ENCODE peak calls at places on chromosomes 4 and X, in nine cellular contexts. One of them, this sample, is unnamed.

GRCh38 chrX:7133036-7133412 is 14.5 kb upstream of the STS start:
- DNase-seq in IMR-90: peak; percentile 35
- DNase-seq in body of pancreas: no peak
- DNase-seq in stomach: no peak
- DNase-seq in spleen: no peak
- DNase-seq in HepG2: no peak
- DNase-seq in heart left ventricle: peak; percentile 46
- DNase-seq in uterus: peak; percentile 24
- DNase-seq in upper lobe of left lung: peak; percentile 45
- DNase-seq in this sample: no peak

GRCh38 chr4:1495416-1496115 is 89.3 kb upstream of the NKX1-1 start:
- DNase-seq in IMR-90: no peak
- DNase-seq in body of pancreas: no peak
- DNase-seq in stomach: no peak
- DNase-seq in spleen: peak; percentile 70
- DNase-seq in HepG2: no peak
- DNase-seq in heart left ventricle: peak; percentile 14
- DNase-seq in uterus: no peak
- DNase-seq in upper lobe of left lung: no peak
- DNase-seq in this sample: peak; percentile 48

GRCh38 chr4:5469151-5469775 is 239.1 kb downstream of the EVC2 start:
- DNase-seq in IMR-90: no peak
- DNase-seq in body of pancreas: no peak
- DNase-seq in stomach: no peak
- DNase-seq in spleen: peak; percentile 60
- DNase-seq in HepG2: peak; percentile 6
- DNase-seq in heart left ventricle: no peak
- DNase-seq in uterus: no peak
- DNase-seq in upper lobe of left lung: no peak
- DNase-seq in this sample: peak; percentile 62

GRCh38 chr4:171203425-171203824 is 609.8 kb upstream of the GALNTL6 start:
- DNase-seq in IMR-90: no peak
- DNase-seq in body of pancreas: no peak
- DNase-seq in stomach: no peak
- DNase-seq in spleen: no peak
- DNase-seq in HepG2: no peak
- DNase-seq in heart left ventricle: no peak
- DNase-seq in uterus: no peak
- DNase-seq in upper lobe of left lung: no peak
- DNase-seq in this sample: no peak

GRCh38 chr4:26267087-26267486 is 53.7 kb upstream of the RBPJ start:
- DNase-seq in IMR-90: peak; percentile 53
- DNase-seq in body of pancreas: peak; percentile 63
- DNase-seq in stomach: peak; percentile 31
- DNase-seq in spleen: no peak
- DNase-seq in HepG2: no peak
- DNase-seq in heart left ventricle: peak; percentile 61
- DNase-seq in uterus: peak; percentile 80
- DNase-seq in upper lobe of left lung: no peak
- DNase-seq in this sample: no peak

GRCh38 chrX:104670051-104670450 is 104.1 kb downstream of the IL1RAPL2 start:
- DNase-seq in IMR-90: no peak
- DNase-seq in body of pancreas: peak; percentile 63
- DNase-seq in stomach: peak; percentile 35
- DNase-seq in spleen: no peak
- DNase-seq in HepG2: no peak
- DNase-seq in heart left ventricle: no peak
- DNase-seq in uterus: no peak
- DNase-seq in upper lobe of left lung: no peak
- DNase-seq in this sample: peak; percentile 52

GRCh38 chrX:8194216-8194615 is 23.1 kb upstream of the VCX2 start:
- DNase-seq in IMR-90: no peak
- DNase-seq in body of pancreas: no peak
- DNase-seq in stomach: no peak
- DNase-seq in spleen: no peak
- DNase-seq in HepG2: no peak
- DNase-seq in heart left ventricle: no peak
- DNase-seq in uterus: no peak
- DNase-seq in upper lobe of left lung: no peak
- DNase-seq in this sample: no peak

GRCh38 chrX:131745942-131746489 is 202.1 kb downstream of the OR13H1 start:
- DNase-seq in IMR-90: no peak
- DNase-seq in body of pancreas: no peak
- DNase-seq in stomach: no peak
- DNase-seq in spleen: no peak
- DNase-seq in HepG2: no peak
- DNase-seq in heart left ventricle: no peak
- DNase-seq in uterus: no peak
- DNase-seq in upper lobe of left lung: no peak
- DNase-seq in this sample: no peak

GRCh38 chr4:183658362-183659028 is 490 bp downstream of the RWDD4 start:
- DNase-seq in IMR-90: peak; percentile 10
- DNase-seq in body of pancreas: peak; percentile 38
- DNase-seq in stomach: no peak
- DNase-seq in spleen: peak; percentile 90
- DNase-seq in HepG2: peak; percentile 37
- DNase-seq in heart left ventricle: peak; percentile 45
- DNase-seq in uterus: peak; percentile 34
- DNase-seq in upper lobe of left lung: peak; percentile 33
- DNase-seq in this sample: peak; percentile 48

GRCh38 chr4:183657564-183657963 is 1.4 kb downstream of the RWDD4 start:
- DNase-seq in IMR-90: no peak
- DNase-seq in body of pancreas: no peak
- DNase-seq in stomach: no peak
- DNase-seq in spleen: no peak
- DNase-seq in HepG2: no peak
- DNase-seq in heart left ventricle: no peak
- DNase-seq in uterus: no peak
- DNase-seq in upper lobe of left lung: no peak
- DNase-seq in this sample: no peak

GRCh38 chr4:183659919-183660318 is 826 bp downstream of the TRAPPC11 start:
- DNase-seq in IMR-90: peak; percentile 7
- DNase-seq in body of pancreas: no peak
- DNase-seq in stomach: no peak
- DNase-seq in spleen: no peak
- DNase-seq in HepG2: no peak
- DNase-seq in heart left ventricle: no peak
- DNase-seq in uterus: no peak
- DNase-seq in upper lobe of left lung: no peak
- DNase-seq in this sample: no peak

DNA sequence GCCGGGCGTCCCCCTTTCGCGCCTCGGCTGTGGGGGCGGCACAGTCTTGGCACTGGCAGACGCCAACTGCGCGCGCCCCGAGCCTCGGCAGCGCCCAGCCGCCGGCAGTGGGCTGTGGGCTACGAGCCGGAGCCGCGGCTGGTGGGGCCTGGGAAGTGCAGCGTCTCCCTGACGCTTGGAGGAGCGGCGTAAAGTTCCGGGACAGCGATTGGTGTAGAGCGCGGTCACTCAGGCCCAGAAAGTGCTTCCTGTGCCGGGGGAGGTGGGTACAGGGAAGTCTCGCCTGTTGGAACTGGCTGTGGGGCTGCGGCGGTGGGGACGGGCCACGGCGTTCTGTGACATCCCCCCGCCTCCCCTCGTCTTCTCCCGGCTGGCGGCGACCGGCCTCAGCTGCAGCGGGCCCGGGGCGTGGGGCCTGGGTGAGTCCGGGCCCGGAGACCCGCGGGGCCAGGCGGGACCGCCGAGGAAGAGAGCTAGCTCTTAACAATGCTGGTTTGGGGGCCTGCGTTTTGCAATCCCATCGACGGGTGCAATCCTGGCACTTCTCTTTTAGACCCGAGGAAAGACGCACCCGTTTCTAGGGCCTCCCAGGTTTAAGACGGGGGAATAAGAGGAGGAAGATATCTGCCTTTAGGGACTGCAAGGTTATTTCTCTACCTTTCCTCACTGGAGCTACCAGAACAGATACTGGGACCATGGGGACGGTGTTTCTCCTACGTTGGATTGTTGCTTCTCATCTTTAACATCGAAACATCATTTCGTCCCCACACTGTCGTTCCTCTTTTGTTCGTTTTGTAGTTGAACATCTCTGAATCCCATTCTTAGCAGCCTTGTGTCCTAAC is at the start of the genes RWDD4 and TRAPPC11:
- DNase-seq in IMR-90: peak; percentile 99
- DNase-seq in body of pancreas: peak; percentile 98
- DNase-seq in stomach: peak; percentile 98
- DNase-seq in spleen: peak; percentile 99
- DNase-seq in HepG2: peak; percentile 94
- DNase-seq in heart left ventricle: peak; percentile 99
- DNase-seq in uterus: peak; percentile 98
- DNase-seq in upper lobe of left lung: peak; percentile 98
- DNase-seq in this sample: peak; percentile 99
- TF ChIP-seq POLR2A in IMR-90: no peak
- TF ChIP-seq POLR2A in body of pancreas: peak; percentile 96
- TF ChIP-seq POLR2A in stomach: no peak
- TF ChIP-seq POLR2A in spleen: peak; percentile 42
- TF ChIP-seq POLR2A in HepG2: peak; percentile 72
- TF ChIP-seq POLR2A in heart left ventricle: peak; percentile 98
- TF ChIP-seq POLR2A in uterus: peak; percentile 89
- TF ChIP-seq POLR2A in upper lobe of left lung: peak; percentile 97
- TF ChIP-seq POLR2A in this sample: peak; percentile 97

DNA sequence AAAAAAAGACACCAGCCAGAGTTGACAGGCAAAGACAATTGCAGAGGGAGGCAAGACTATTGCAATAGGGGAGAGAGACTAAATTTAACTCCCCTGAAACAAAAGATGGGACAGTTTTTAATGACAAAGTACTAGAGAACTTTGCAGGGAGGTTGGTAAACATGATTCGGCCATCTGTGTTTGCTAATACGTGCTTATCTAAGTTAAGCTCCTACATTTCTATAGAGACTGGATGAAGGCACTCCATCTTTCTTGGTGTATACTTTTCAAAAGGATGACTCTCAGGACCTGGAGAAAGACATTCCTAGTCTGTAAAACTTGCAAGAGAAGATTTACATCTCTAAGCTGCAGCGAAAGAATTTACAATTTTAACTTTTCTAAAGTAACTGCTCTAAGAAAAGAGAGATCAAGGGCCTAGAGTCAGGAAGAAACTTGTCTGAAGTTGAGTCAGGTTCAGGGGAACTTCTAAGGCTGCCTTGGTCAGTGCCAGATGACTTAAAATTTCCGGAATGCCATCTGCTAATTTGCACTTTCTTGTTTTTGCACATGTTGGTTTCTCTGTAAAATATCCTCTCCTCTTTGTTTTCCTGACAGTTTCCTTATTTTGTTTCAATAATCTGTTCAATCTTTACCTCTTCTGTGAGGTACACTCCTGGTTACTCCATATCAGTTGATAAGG is 10.6 kb downstream of the ADAM29 start:
- DNase-seq in IMR-90: no peak
- DNase-seq in body of pancreas: no peak
- DNase-seq in stomach: no peak
- DNase-seq in spleen: no peak
- DNase-seq in HepG2: no peak
- DNase-seq in heart left ventricle: no peak
- DNase-seq in uterus: no peak
- DNase-seq in upper lobe of left lung: no peak
- DNase-seq in this sample: no peak
- H3K4me1 ChIP-seq in IMR-90: no peaks in the 10 kb centered on the region
- H3K4me1 ChIP-seq in body of pancreas: no peaks in the 10 kb centered on the region
- H3K4me1 ChIP-seq in stomach: no peaks in the 10 kb centered on the region
- H3K4me1 ChIP-seq in spleen: no peaks in the 10 kb centered on the region
- H3K4me1 ChIP-seq in HepG2: no peaks in the 10 kb centered on the region
- H3K4me1 ChIP-seq in heart left ventricle: no peaks in the 10 kb centered on the region
- H3K4me1 ChIP-seq in uterus: no peaks in the 10 kb centered on the region
- H3K4me1 ChIP-seq in upper lobe of left lung: peaks cover 6% of the 10 kb centered on the region
- H3K4me1 ChIP-seq in this sample: no peaks in the 10 kb centered on the region

GRCh38 chr4:112147697-112148096 is 2.4 kb downstream of the FAM241A start:
- DNase-seq in IMR-90: no peak
- DNase-seq in body of pancreas: no peak
- DNase-seq in stomach: no peak
- DNase-seq in spleen: no peak
- DNase-seq in HepG2: no peak
- DNase-seq in heart left ventricle: peak; percentile 35
- DNase-seq in uterus: no peak
- DNase-seq in upper lobe of left lung: no peak
- DNase-seq in this sample: no peak

GRCh38 chr4:112144546-112145325 is 518 bp upstream of the FAM241A start:
- DNase-seq in IMR-90: no peak
- DNase-seq in body of pancreas: no peak
- DNase-seq in stomach: no peak
- DNase-seq in spleen: peak; percentile 82
- DNase-seq in HepG2: no peak
- DNase-seq in heart left ventricle: peak; percentile 38
- DNase-seq in uterus: peak; percentile 27
- DNase-seq in upper lobe of left lung: no peak
- DNase-seq in this sample: peak; percentile 57

GRCh38 chr4:112145820-112146813 is 863 bp downstream of the FAM241A start:
- DNase-seq in IMR-90: peak; percentile 24
- DNase-seq in body of pancreas: peak; percentile 59
- DNase-seq in stomach: peak; percentile 51
- DNase-seq in spleen: peak; percentile 89
- DNase-seq in HepG2: no peak
- DNase-seq in heart left ventricle: peak; percentile 56
- DNase-seq in uterus: peak; percentile 42
- DNase-seq in upper lobe of left lung: peak; percentile 51
- DNase-seq in this sample: peak; percentile 72

GRCh38 chr4:112142152-112142551 is 3.1 kb upstream of the FAM241A start:
- DNase-seq in IMR-90: no peak
- DNase-seq in body of pancreas: no peak
- DNase-seq in stomach: no peak
- DNase-seq in spleen: no peak
- DNase-seq in HepG2: no peak
- DNase-seq in heart left ventricle: no peak
- DNase-seq in uterus: no peak
- DNase-seq in upper lobe of left lung: no peak
- DNase-seq in this sample: no peak

DNA sequence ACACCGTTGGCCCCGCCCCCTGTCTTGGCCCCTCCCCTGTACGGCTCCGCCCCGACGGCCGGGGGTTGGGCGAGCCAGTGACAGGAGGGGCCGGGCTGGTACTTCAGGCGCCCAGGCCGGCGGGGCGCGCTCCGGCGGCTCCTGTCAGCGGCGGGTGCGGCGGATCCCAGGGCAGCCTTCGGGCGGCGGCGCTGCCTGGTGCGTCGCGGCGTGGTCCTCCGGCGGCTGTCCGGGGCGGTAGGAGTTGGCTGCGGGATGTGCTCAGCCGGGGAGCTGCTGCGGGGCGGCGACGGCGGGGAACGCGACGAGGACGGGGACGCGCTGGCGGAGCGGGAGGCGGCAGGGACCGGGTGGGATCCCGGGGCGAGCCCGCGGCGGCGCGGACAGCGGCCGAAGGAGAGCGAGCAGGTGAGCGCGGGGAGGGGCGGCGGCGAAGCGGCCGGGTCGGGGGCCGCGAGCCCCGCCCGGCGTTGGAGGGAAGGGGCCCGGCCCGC is at the start of gene FAM241A:
- DNase-seq in IMR-90: peak; percentile 64
- DNase-seq in body of pancreas: peak; percentile 92
- DNase-seq in stomach: peak; percentile 89
- DNase-seq in spleen: peak; percentile 97
- DNase-seq in HepG2: peak; percentile 29
- DNase-seq in heart left ventricle: peak; percentile 92
- DNase-seq in uterus: peak; percentile 92
- DNase-seq in upper lobe of left lung: peak; percentile 93
- DNase-seq in this sample: peak; percentile 91
- TF ChIP-seq POLR2A in IMR-90: peak; percentile 38
- TF ChIP-seq POLR2A in body of pancreas: peak; percentile 44
- TF ChIP-seq POLR2A in stomach: no peak
- TF ChIP-seq POLR2A in spleen: peak; percentile 15
- TF ChIP-seq POLR2A in HepG2: peak; percentile 75
- TF ChIP-seq POLR2A in heart left ventricle: peak; percentile 98
- TF ChIP-seq POLR2A in uterus: peak; percentile 90
- TF ChIP-seq POLR2A in upper lobe of left lung: peak; percentile 93
- TF ChIP-seq POLR2A in this sample: peak; percentile 92

DNA sequence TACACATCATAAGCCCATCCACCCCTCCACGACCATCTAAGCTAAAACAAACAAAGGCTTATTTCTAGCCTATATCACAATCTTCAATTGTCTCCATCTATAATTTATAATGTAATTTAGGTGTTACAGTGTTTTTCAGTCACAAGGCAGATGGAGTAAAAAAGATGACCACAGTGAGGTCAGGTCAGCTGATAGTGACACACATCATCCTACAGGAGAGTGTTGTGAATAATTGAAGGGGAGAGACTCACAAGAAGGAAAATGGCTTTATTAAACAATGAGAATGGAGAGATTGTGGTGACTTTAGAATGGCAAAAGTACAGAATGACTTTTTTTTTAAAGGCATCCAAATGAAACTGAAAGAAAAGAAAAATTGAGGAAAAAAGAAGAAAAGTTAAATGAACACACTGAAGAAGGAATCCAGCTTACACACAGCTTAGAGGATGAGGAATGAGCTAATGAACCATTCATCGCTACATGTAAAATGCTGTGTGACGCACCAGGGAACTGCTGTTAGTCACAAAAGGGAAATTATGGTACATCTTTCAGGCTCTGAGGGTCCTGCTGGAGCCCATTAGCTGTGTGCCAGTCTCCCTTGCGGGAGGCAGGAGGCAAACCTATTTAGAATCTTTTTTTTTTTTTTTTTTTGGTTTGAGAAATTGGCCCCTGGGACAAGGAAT is 56.6 kb downstream of the SPRY1 start:
- DNase-seq in IMR-90: peak; percentile 43
- DNase-seq in body of pancreas: no peak
- DNase-seq in stomach: no peak
- DNase-seq in spleen: no peak
- DNase-seq in HepG2: no peak
- DNase-seq in heart left ventricle: no peak
- DNase-seq in uterus: no peak
- DNase-seq in upper lobe of left lung: no peak
- DNase-seq in this sample: no peak
- H3K4me1 ChIP-seq in IMR-90: peaks cover 4% of the 10 kb centered on the region
- H3K4me1 ChIP-seq in body of pancreas: no peaks in the 10 kb centered on the region
- H3K4me1 ChIP-seq in stomach: no peaks in the 10 kb centered on the region
- H3K4me1 ChIP-seq in spleen: peaks cover 41% of the 10 kb centered on the region
- H3K4me1 ChIP-seq in HepG2: peaks cover 39% of the 10 kb centered on the region
- H3K4me1 ChIP-seq in heart left ventricle: peaks cover 24% of the 10 kb centered on the region
- H3K4me1 ChIP-seq in uterus: no peaks in the 10 kb centered on the region
- H3K4me1 ChIP-seq in upper lobe of left lung: no peaks in the 10 kb centered on the region
- H3K4me1 ChIP-seq in this sample: no peaks in the 10 kb centered on the region